ENCODE peak calls at places on chromosomes 1 and 21, in four cellular contexts. N is stimulated activated CD4-positive, alpha-beta T cell treated with anti-CD3 and anti-CD28 coated beads, TNF-alpha, amount 100 ng/mL, for 1 hour; T is NAMALWA; I is anterior cingulate cortex. V is an unnamed sample.
A peak's percentile ranks its signal among the peaks of the same experiment; 100 is the strongest.

GRCh38 chr1:157377216-157377821 is 175.0 kb downstream of the FCRL5 start:
- DNase-seq in N (no peak), T (peak; percentile 67), I (no peak), V (peak; percentile 68)

GRCh38 chr1:228478326-228478725 is 8.9 kb upstream of the RNF187 start:
- DNase-seq in N (no peak), T (no peak), I (no peak), V (no peak)

GRCh38 chr1:109823543-109824348 is 60.0 kb upstream of the EPS8L3 start:
- DNase-seq in N (no peak), T (no peak), I (no peak), V (no peak)

GRCh38 chr1:161324020-161324419 is 9.8 kb downstream of the SDHC start:
- DNase-seq in N (no peak), T (no peak), I (no peak), V (no peak)

GRCh38 chr21:19547951-19548635 is 1144.5 kb upstream of the TMPRSS15 start:
- DNase-seq in N (no peak), T (no peak), I (no peak), V (no peak)

GRCh38 chr1:203744008-203744972 is 20.7 kb upstream of the LAX1 start:
- DNase-seq in N (no peak), T (no peak), I (peak; percentile 9), V (peak; percentile 27)

GRCh38 chr1:226825037-226825745 is 45.2 kb upstream of the PSEN2 start:
- DNase-seq in N (no peak), T (no peak), I (no peak), V (no peak)

GRCh38 chr1:15170071-15170470 is 16.5 kb downstream of the TMEM51 start:
- DNase-seq in N (no peak), T (no peak), I (no peak), V (no peak)

GRCh38 chr1:9877962-9878361 is 32.1 kb downstream of the CTNNBIP1 start:
- DNase-seq in N (no peak), T (no peak), I (no peak), V (no peak)

GRCh38 chr1:202046748-202047708 is 36.6 kb downstream of the ELF3 start:
- DNase-seq in N (no peak), T (no peak), I (no peak), V (no peak)

GRCh38 chr1:66267211-66267940 is 266.6 kb upstream of the SGIP1 start:
- DNase-seq in N (no peak), T (no peak), I (no peak), V (no peak)

GRCh38 chr1:56034222-56034621 is 545.1 kb downstream of the PLPP3 start:
- DNase-seq in N (no peak), T (no peak), I (no peak), V (no peak)